ENCODE peak calls at places on chromosomes 13 and 19, in five cellular contexts. H is testis, T is foreskin fibroblast, N is upper lobe of right lung, R is cardiac fibroblast. Y is an unnamed sample.

GRCh38 chr19:46065486-46065885 is 24.7 kb upstream of the IGFL4 start:
- DNase-seq in R (peak; percentile 55), T (peak; percentile 61), N (no peak), H (no peak), Y (peak; percentile 51)

GRCh38 chr13:36549771-36550170 is 117.5 kb downstream of the CCNA1 start:
- DNase-seq in R (peak; percentile 63), H (no peak), T (no peak), N (no peak), Y (peak; percentile 14)

GRCh38 chr19:16519230-16519687 is 23.0 kb downstream of the CHERP start:
- DNase-seq in R (no peak), H (no peak), N (no peak), T (no peak), Y (no peak)

GRCh38 chr13:44758595-44759221 is 182.6 kb upstream of the TSC22D1 start:
- DNase-seq in H (no peak), N (no peak), R (peak; percentile 90), T (peak; percentile 81), Y (peak; percentile 86)

GRCh38 chr13:43127827-43128226 is 104.4 kb downstream of the DNAJC15 start:
- DNase-seq in R (peak; percentile 18), N (no peak), H (no peak), T (no peak), Y (no peak)

GRCh38 chr19:41957838-41958366 is 1.2 kb downstream of the RABAC1 start:
- DNase-seq in H (peak; percentile 72), T (peak; percentile 78), N (peak; percentile 85), R (peak; percentile 83), Y (peak; percentile 83)

GRCh38 chr19:47699360-47699917 is 13.8 kb upstream of the EHD2 start:
- DNase-seq in N (no peak), R (no peak), T (no peak), H (peak; percentile 80), Y (peak; percentile 41)

GRCh38 chr19:39208175-39208795 is 4.2 kb upstream of the SYCN start:
- DNase-seq in T (no peak), N (no peak), R (no peak), H (no peak), Y (no peak)

GRCh38 chr19:13102666-13103584 is at the start of gene LYL1:
- DNase-seq in R (no peak), H (peak; percentile 81), N (peak; percentile 90), T (no peak), Y (peak; percentile 65)

GRCh38 chr13:27086599-27087265 is 84.9 kb downstream of the USP12 start:
- DNase-seq in T (no peak), R (no peak), N (no peak), H (no peak), Y (no peak)

GRCh38 chr19:42433503-42434260 is 6.5 kb upstream of the LIPE start:
- DNase-seq in N (peak; percentile 81), T (peak; percentile 72), H (peak; percentile 82), R (peak; percentile 75), Y (peak; percentile 71)

GRCh38 chr19:11673608-11674041 is 65.1 kb downstream of the ZNF823 start:
- DNase-seq in H (peak; percentile 84), T (peak; percentile 47), R (peak; percentile 71), N (peak; percentile 87), Y (peak; percentile 75)
- H3K4me3 ChIP-seq in H (peak overlapping the region; percentile 53), T (no peak overlapping the region), R (peak overlapping the region; percentile 51), N (peak overlapping the region; percentile 45), Y (peak overlapping the region; percentile 48)

DNA sequence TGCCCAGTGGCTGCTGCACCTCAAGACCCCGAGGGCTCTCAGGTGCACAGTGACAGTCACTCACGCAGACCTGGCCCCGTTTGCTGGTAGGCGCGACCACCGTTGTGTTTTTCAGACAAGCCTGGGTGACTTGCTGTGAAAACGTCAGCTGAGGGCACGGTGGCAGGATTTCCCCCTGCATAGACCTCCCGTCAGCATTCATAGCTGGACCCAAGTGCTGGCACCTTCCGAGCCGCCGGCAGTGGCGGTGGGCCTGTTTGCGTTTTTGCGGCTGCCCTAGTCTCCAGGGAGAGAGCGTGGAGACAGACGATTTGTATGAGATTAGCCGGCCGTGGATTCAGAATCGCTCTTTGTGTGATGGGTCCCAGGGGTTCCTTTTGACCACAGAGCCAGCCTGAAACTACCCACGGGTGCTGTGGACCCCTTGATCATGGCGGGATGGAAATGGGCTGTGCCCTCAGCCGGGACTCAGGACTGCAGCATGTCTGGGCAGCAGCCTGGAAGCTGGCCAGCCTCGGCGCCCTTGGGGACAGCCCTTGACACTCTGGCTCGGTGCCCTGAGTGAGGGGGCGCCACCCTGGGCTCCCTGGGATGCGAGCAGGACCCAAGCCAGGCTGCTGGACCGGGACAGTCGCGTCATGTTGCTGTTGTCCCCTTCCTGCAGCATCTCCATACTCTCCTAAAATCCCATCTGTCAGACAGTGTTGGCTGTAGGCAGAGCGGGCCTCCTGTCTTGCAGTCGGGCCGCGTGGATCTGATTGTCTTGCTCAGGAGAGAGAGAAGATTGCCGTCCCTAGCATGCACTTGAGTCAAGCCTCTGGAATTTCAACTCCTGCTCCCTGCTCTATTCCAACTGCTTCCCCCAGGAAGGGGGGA is 8.6 kb downstream of the KDM4B start:
- DNase-seq in T (peak; percentile 86), N (no peak), R (peak; percentile 93), H (peak; percentile 42), Y (peak; percentile 92)
- H3K4me3 ChIP-seq in T (no peak overlapping the region), N (peak overlapping the region; percentile 21), R (no peak overlapping the region), H (no peak overlapping the region), Y (peak overlapping the region; percentile 5)

DNA sequence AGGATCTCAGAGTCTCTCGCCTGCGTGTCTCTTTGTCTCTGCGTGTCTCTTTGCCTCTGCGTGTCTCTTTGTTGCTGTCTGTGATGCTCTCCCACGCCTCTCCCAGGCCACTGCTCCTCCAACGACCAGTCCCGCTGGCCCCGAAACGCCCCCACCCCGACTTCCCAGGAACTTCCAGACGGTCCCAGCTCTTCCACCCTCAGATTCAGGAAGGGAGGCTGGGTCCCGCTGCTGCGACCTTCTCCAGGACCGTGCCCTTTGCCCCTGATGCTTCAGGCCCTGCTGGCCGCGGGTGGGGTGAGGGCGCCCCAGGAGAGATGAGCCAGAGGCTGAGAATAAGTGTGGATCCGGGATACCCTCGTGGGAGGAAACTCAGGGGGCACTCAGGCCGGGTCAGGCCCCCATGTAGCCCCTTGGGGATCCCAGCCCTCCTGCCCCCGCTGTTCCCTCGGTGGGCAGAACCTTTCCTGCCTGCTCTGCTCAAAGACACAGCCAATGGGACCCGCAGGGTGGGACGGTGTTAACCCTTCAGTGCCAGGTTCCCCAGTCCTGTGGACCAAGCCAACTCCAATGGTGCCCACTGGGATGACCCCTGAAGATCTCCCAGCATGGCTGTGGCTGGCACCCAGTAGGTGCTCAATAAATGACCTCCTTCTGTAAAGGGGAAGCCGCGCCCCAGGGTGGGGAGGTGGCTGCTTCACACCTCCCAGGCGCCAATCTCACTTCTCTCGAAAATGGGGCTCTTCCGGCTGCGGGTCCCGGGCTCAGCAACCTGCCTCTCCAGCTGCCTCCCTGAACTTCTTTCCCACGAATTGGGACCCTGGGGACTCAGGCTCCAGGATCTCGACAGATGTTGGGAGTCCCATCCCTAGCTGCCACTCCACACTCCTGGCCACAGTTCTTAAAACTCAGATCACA is 1.5 kb upstream of the S1PR5 start:
- DNase-seq in N (no peak), H (no peak), R (no peak), T (no peak), Y (no peak)
- H3K4me3 ChIP-seq in N (peak overlapping the region; percentile 38), H (no peak overlapping the region), R (no peak overlapping the region), T (no peak overlapping the region), Y (no peak overlapping the region)

GRCh38 chr13:99980201-99981114 is 1.1 kb upstream of the ZIC2 start:
- DNase-seq in R (peak; percentile 57), T (peak; percentile 72), N (peak; percentile 74), H (peak; percentile 75), Y (peak; percentile 64)

GRCh38 chr13:99983401-99984133 is 2.0 kb downstream of the ZIC2 start:
- DNase-seq in H (no peak), T (no peak), N (no peak), R (no peak), Y (no peak)

GRCh38 chr13:99981115-99982020 is at the start of gene ZIC2:
- DNase-seq in N (no peak), T (no peak), R (no peak), H (no peak), Y (no peak)

GRCh38 chr13:99982741-99983400 is 1.3 kb downstream of the ZIC2 start:
- DNase-seq in N (no peak), T (no peak), R (no peak), H (no peak), Y (no peak)

DNA sequence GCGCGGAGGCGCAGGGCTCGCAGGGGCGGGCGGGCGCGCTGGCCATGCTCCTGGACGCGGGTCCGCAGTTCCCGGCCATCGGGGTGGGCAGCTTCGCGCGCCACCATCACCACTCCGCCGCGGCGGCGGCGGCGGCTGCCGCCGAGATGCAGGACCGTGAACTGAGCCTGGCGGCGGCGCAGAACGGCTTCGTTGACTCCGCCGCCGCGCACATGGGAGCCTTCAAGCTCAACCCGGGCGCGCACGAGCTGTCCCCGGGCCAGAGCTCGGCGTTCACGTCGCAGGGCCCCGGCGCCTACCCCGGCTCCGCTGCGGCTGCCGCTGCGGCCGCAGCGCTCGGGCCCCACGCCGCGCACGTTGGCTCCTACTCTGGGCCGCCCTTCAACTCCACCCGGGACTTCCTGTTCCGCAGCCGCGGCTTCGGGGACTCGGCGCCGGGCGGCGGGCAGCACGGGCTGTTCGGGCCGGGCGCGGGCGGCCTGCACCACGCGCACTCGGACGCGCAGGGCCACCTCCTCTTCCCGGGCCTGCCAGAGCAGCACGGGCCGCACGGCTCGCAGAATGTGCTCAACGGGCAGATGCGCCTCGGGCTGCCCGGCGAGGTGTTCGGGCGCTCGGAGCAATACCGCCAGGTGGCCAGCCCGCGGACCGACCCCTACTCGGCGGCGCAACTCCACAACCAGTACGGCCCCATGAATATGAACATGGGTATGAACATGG is 597 bp downstream of the ZIC2 start:
- DNase-seq in R (no peak), H (no peak), T (no peak), N (no peak), Y (no peak)
- H3K4me3 ChIP-seq in R (peak overlapping the region; percentile 10), H (peak overlapping the region; percentile 23), T (no peak overlapping the region), N (peak overlapping the region; percentile 47), Y (no peak overlapping the region)

DNA sequence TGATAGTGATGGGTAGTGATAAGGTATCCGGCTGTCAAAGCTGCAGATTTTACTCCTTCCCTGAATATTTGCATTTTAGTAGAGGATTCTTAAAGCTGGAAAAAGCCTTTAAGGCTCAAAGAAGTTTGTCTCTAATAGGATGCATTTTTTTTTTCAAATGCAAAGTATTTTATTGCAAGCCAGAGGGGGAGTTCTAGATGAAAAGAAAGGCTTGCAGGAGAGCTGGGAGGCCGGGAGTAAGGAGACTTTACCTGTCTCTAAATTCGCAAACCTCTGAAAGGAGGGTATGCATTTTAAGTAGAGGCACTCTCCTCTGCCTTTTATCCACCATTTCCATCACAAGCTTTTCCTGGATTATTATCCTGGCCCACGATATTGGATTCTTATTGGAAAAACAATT is 100.6 kb upstream of the FNDC3A start:
- DNase-seq in N (no peak), R (no peak), H (no peak), T (no peak), Y (no peak)
- H3K4me3 ChIP-seq in N (no peak overlapping the region), R (no peak overlapping the region), H (no peak overlapping the region), T (no peak overlapping the region), Y (no peak overlapping the region)